ENCODE peak calls at places on chromosomes 16 and 17, in eight cellular contexts. One of them, this sample, is unnamed.

GRCh38 chr17:32870969-32871368 is 6.0 kb downstream of the MYO1D start:
- DNase-seq in PC-3: no peak
- DNase-seq in mesendoderm: no peak
- DNase-seq in neuronal stem cell: no peak
- DNase-seq in MM.1S: no peak
- DNase-seq in astrocyte: no peak
- DNase-seq in HCT116: no peak
- DNase-seq in fibroblast of lung: peak
- DNase-seq in this sample: no peak

GRCh38 chr16:59385953-59386352 is 651.8 kb upstream of the GOT2 start:
- DNase-seq in PC-3: peak
- DNase-seq in mesendoderm: peak
- DNase-seq in neuronal stem cell: no peak
- DNase-seq in MM.1S: no peak
- DNase-seq in astrocyte: peak
- DNase-seq in HCT116: no peak
- DNase-seq in fibroblast of lung: peak
- DNase-seq in this sample: no peak

GRCh38 chr16:89720859-89721643 is at the start of the genes VPS9D1 and ZNF276:
- DNase-seq in PC-3: peak
- DNase-seq in mesendoderm: peak
- DNase-seq in neuronal stem cell: peak
- DNase-seq in MM.1S: peak
- DNase-seq in astrocyte: peak
- DNase-seq in HCT116: peak
- DNase-seq in fibroblast of lung: peak
- DNase-seq in this sample: peak

GRCh38 chr17:8954339-8954738 is 11.2 kb downstream of the PIK3R5 start:
- DNase-seq in PC-3: no peak
- DNase-seq in mesendoderm: peak
- DNase-seq in neuronal stem cell: no peak
- DNase-seq in MM.1S: no peak
- DNase-seq in astrocyte: no peak
- DNase-seq in HCT116: no peak
- DNase-seq in fibroblast of lung: no peak
- DNase-seq in this sample: peak

GRCh38 chr17:49218941-49219913 is 8.7 kb downstream of the ABI3 start:
- DNase-seq in PC-3: no peak
- DNase-seq in mesendoderm: no peak
- DNase-seq in neuronal stem cell: no peak
- DNase-seq in MM.1S: no peak
- DNase-seq in astrocyte: no peak
- DNase-seq in HCT116: no peak
- DNase-seq in fibroblast of lung: no peak
- DNase-seq in this sample: no peak

GRCh38 chr17:35735036-35735805 is 3.8 kb downstream of the RASL10B start:
- DNase-seq in PC-3: no peak
- DNase-seq in mesendoderm: no peak
- DNase-seq in neuronal stem cell: no peak
- DNase-seq in MM.1S: no peak
- DNase-seq in astrocyte: no peak
- DNase-seq in HCT116: no peak
- DNase-seq in fibroblast of lung: no peak
- DNase-seq in this sample: no peak

GRCh38 chr16:47413041-47413440 is 47.8 kb downstream of the ITFG1 start:
- DNase-seq in PC-3: no peak
- DNase-seq in mesendoderm: no peak
- DNase-seq in neuronal stem cell: no peak
- DNase-seq in MM.1S: no peak
- DNase-seq in astrocyte: peak
- DNase-seq in HCT116: no peak
- DNase-seq in fibroblast of lung: no peak
- DNase-seq in this sample: no peak

GRCh38 chr17:48101012-48101720 is at the start of gene CBX1:
- DNase-seq in PC-3: peak
- DNase-seq in mesendoderm: peak
- DNase-seq in neuronal stem cell: peak
- DNase-seq in MM.1S: peak
- DNase-seq in astrocyte: peak
- DNase-seq in HCT116: peak
- DNase-seq in fibroblast of lung: peak
- DNase-seq in this sample: peak

GRCh38 chr17:44200478-44201155 is 933 bp upstream of the ATXN7L3 start:
- DNase-seq in PC-3: no peak
- DNase-seq in mesendoderm: peak
- DNase-seq in neuronal stem cell: no peak
- DNase-seq in MM.1S: peak
- DNase-seq in astrocyte: no peak
- DNase-seq in HCT116: no peak
- DNase-seq in fibroblast of lung: no peak
- DNase-seq in this sample: no peak

GRCh38 chr16:66728117-66728787 is 23.2 kb downstream of the DYNC1LI2 start:
- DNase-seq in PC-3: peak
- DNase-seq in mesendoderm: peak
- DNase-seq in neuronal stem cell: no peak
- DNase-seq in MM.1S: peak
- DNase-seq in astrocyte: peak
- DNase-seq in HCT116: peak
- DNase-seq in fibroblast of lung: peak
- DNase-seq in this sample: no peak

GRCh38 chr17:81980752-81981239 is 3.4 kb downstream of the ASPSCR1 start:
- DNase-seq in PC-3: no peak
- DNase-seq in mesendoderm: no peak
- DNase-seq in neuronal stem cell: no peak
- DNase-seq in MM.1S: peak
- DNase-seq in astrocyte: no peak
- DNase-seq in HCT116: no peak
- DNase-seq in fibroblast of lung: no peak
- DNase-seq in this sample: no peak

GRCh38 chr16:78129349-78129748 is 29.9 kb downstream of the WWOX start:
- DNase-seq in PC-3: no peak
- DNase-seq in mesendoderm: no peak
- DNase-seq in neuronal stem cell: no peak
- DNase-seq in MM.1S: no peak
- DNase-seq in astrocyte: no peak
- DNase-seq in HCT116: no peak
- DNase-seq in fibroblast of lung: no peak
- DNase-seq in this sample: no peak

GRCh38 chr17:13561606-13562270 is 40.0 kb downstream of the HS3ST3A1 start:
- DNase-seq in PC-3: no peak
- DNase-seq in mesendoderm: no peak
- DNase-seq in neuronal stem cell: no peak
- DNase-seq in MM.1S: no peak
- DNase-seq in astrocyte: peak
- DNase-seq in HCT116: no peak
- DNase-seq in fibroblast of lung: no peak
- DNase-seq in this sample: peak

GRCh38 chr17:3557768-3558583 is at the start of gene TRPV3:
- DNase-seq in PC-3: peak
- DNase-seq in mesendoderm: no peak
- DNase-seq in neuronal stem cell: no peak
- DNase-seq in MM.1S: peak
- DNase-seq in astrocyte: no peak
- DNase-seq in HCT116: peak
- DNase-seq in fibroblast of lung: no peak
- DNase-seq in this sample: peak

GRCh38 chr17:59501690-59502089 is 63.7 kb upstream of the DHX40 start:
- DNase-seq in PC-3: no peak
- DNase-seq in mesendoderm: no peak
- DNase-seq in neuronal stem cell: no peak
- DNase-seq in MM.1S: no peak
- DNase-seq in astrocyte: no peak
- DNase-seq in HCT116: no peak
- DNase-seq in fibroblast of lung: no peak
- DNase-seq in this sample: no peak
- H3K9ac ChIP-seq in PC-3: no peak
- H3K9ac ChIP-seq in mesendoderm: no peak
- H3K9ac ChIP-seq in neuronal stem cell: no peak
- H3K9ac ChIP-seq in MM.1S: no peak
- H3K9ac ChIP-seq in astrocyte: no peak
- H3K9ac ChIP-seq in HCT116: no peak
- H3K9ac ChIP-seq in fibroblast of lung: no peak
- H3K9ac ChIP-seq in this sample: no peak

DNA sequence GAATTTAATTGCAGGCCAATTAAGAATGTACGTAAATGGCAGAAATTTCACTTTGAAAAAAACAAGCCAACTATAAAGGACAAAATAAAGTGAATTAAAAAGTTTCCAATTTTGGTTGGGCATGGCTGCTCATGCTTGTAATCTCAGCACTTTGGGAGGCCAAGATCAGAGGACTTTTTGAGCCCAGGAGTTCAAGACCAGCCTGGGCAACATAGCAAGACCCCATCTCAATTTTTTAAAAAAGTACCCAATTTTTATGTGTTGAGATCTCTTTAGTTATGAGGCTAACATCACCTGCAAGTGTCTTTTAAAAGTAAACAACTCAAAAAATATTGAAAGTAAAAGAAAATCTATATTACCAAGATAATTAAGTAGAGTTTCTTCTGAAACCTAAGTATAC is 25.9 kb downstream of the GNA13 start:
- DNase-seq in PC-3: no peak
- DNase-seq in mesendoderm: no peak
- DNase-seq in neuronal stem cell: no peak
- DNase-seq in MM.1S: no peak
- DNase-seq in astrocyte: no peak
- DNase-seq in HCT116: no peak
- DNase-seq in fibroblast of lung: no peak
- DNase-seq in this sample: no peak
- H3K9ac ChIP-seq in PC-3: no peak
- H3K9ac ChIP-seq in mesendoderm: no peak
- H3K9ac ChIP-seq in neuronal stem cell: no peak
- H3K9ac ChIP-seq in MM.1S: no peak
- H3K9ac ChIP-seq in astrocyte: no peak
- H3K9ac ChIP-seq in HCT116: no peak
- H3K9ac ChIP-seq in fibroblast of lung: no peak
- H3K9ac ChIP-seq in this sample: no peak

DNA sequence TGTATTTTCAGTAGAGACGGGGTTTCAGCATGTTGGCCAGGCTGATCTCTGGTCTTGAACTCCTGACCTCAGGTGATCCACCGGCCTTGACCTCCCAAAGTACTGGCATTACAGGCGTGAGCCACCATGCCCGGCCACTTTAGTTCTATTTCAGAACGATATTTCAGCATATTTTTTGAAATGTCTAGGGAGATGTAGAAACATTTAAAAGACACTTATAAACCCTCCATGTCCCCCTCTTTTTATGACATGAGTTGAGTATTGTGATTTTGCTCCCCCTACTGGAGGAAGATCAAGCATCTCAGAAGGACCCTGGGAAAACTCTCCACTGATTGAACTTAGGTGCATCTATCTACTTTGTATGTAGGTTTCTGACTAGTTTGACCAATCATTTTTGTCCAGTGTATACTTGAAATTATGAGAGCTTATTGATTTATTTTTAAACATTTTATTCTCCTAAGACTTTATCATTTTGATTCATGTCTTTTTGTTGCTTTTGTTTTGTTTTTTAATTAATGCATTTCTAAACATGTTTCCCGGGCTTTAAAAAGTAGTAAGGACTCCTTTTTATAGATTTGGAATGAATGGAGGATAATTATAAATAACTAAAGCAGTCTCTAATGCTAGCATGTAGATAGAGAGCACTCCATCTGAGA is 105.1 kb downstream of the CHD9 start:
- DNase-seq in PC-3: peak
- DNase-seq in mesendoderm: peak
- DNase-seq in neuronal stem cell: peak
- DNase-seq in MM.1S: peak
- DNase-seq in astrocyte: peak
- DNase-seq in HCT116: peak
- DNase-seq in fibroblast of lung: peak
- DNase-seq in this sample: peak
- H3K9ac ChIP-seq in PC-3: no peak
- H3K9ac ChIP-seq in mesendoderm: no peak
- H3K9ac ChIP-seq in neuronal stem cell: no peak
- H3K9ac ChIP-seq in MM.1S: no peak
- H3K9ac ChIP-seq in astrocyte: no peak
- H3K9ac ChIP-seq in HCT116: no peak
- H3K9ac ChIP-seq in fibroblast of lung: no peak
- H3K9ac ChIP-seq in this sample: no peak

GRCh38 chr17:39100530-39100929 is 50.9 kb downstream of the PLXDC1 start:
- DNase-seq in PC-3: no peak
- DNase-seq in mesendoderm: no peak
- DNase-seq in neuronal stem cell: no peak
- DNase-seq in MM.1S: no peak
- DNase-seq in astrocyte: no peak
- DNase-seq in HCT116: no peak
- DNase-seq in fibroblast of lung: no peak
- DNase-seq in this sample: no peak

GRCh38 chr17:39101139-39101538 is 50.3 kb downstream of the PLXDC1 start:
- DNase-seq in PC-3: no peak
- DNase-seq in mesendoderm: no peak
- DNase-seq in neuronal stem cell: no peak
- DNase-seq in MM.1S: no peak
- DNase-seq in astrocyte: no peak
- DNase-seq in HCT116: no peak
- DNase-seq in fibroblast of lung: no peak
- DNase-seq in this sample: no peak

GRCh38 chr17:39098474-39099090 is 52.9 kb downstream of the PLXDC1 start:
- DNase-seq in PC-3: no peak
- DNase-seq in mesendoderm: peak
- DNase-seq in neuronal stem cell: no peak
- DNase-seq in MM.1S: no peak
- DNase-seq in astrocyte: no peak
- DNase-seq in HCT116: no peak
- DNase-seq in fibroblast of lung: no peak
- DNase-seq in this sample: no peak

GRCh38 chr17:39097537-39097936 is 53.9 kb downstream of the PLXDC1 start:
- DNase-seq in PC-3: no peak
- DNase-seq in mesendoderm: no peak
- DNase-seq in neuronal stem cell: no peak
- DNase-seq in MM.1S: no peak
- DNase-seq in astrocyte: no peak
- DNase-seq in HCT116: no peak
- DNase-seq in fibroblast of lung: no peak
- DNase-seq in this sample: no peak

DNA sequence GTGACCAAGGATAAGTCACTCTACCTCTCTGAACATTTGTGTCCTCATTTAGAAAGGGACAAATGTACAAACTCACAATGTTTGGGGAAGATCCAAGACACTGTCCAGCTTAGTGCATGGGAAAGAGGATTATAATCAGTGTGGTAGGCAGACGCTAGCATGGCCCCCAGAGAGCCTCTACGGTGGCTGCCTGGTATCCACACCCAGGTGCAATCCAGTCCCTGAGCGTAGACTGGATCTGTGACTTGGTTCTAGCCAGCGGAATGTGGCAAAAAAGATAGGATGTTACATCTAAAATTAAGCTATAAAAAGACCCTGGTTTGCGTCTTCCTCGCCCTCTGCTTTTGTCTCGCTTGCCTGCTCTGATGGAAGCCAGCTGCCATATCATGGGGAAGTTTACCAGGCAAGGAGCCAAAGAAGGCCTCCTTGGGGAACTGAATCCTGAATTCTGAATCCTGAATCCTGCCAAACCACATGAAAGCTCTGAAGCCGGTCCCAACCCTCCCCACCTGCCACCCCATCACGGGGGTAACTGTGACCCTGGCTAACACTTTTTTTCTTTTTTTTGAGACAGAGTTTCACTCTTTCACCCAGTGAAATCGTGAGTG is 51.6 kb downstream of the PLXDC1 start:
- DNase-seq in PC-3: no peak
- DNase-seq in mesendoderm: no peak
- DNase-seq in neuronal stem cell: no peak
- DNase-seq in MM.1S: no peak
- DNase-seq in astrocyte: peak
- DNase-seq in HCT116: no peak
- DNase-seq in fibroblast of lung: peak
- DNase-seq in this sample: peak
- H3K9ac ChIP-seq in PC-3: no peak
- H3K9ac ChIP-seq in mesendoderm: no peak
- H3K9ac ChIP-seq in neuronal stem cell: no peak
- H3K9ac ChIP-seq in MM.1S: no peak
- H3K9ac ChIP-seq in astrocyte: no peak
- H3K9ac ChIP-seq in HCT116: no peak
- H3K9ac ChIP-seq in fibroblast of lung: no peak
- H3K9ac ChIP-seq in this sample: no peak

This sample was measured in colonic mucosa.